ENCODE peak calls at places on chromosomes 13 and 19, in eight cellular contexts. F is retinal pigment epithelial cell, Y is fibroblast of lung, D is BE2C, C is kidney epithelial cell, B is lung, S is ascending aorta, M is brain microvascular endothelial cell. N is an unnamed sample.

GRCh38 chr19:18507021-18507726 is 14.7 kb downstream of the ELL start:
- DNase-seq in C (no peak), B (no peak), Y (no peak), F (no peak), S (no peak), D (no peak), M (no peak), N (no peak)

GRCh38 chr19:17784201-17785008 is 10.5 kb upstream of the B3GNT3 start:
- DNase-seq in B (peak), C (no peak), M (peak), S (peak), F (no peak), Y (peak), D (peak), N (no peak)

GRCh38 chr19:30163663-30164062 is 208.5 kb upstream of the ZNF536 start:
- DNase-seq in F (no peak), S (peak), C (no peak), B (no peak), Y (no peak), D (no peak), M (no peak), N (no peak)

GRCh38 chr19:35524181-35524838 is 3.8 kb downstream of the SBSN start:
- DNase-seq in S (no peak), Y (no peak), C (no peak), B (no peak), D (no peak), F (no peak), M (no peak), N (no peak)

GRCh38 chr13:46655727-46656180 is 102.8 kb downstream of the LRCH1 start:
- DNase-seq in M (no peak), Y (peak), C (no peak), F (no peak), D (no peak), S (no peak), B (no peak), N (no peak)

GRCh38 chr13:112746044-112746443 is 56.2 kb downstream of the ATP11A start:
- DNase-seq in D (no peak), B (no peak), F (no peak), Y (no peak), C (no peak), S (no peak), M (no peak), N (no peak)

GRCh38 chr19:41297628-41298326 is 12.2 kb upstream of the CCDC97 start:
- DNase-seq in B (no peak), D (no peak), C (no peak), M (no peak), S (no peak), F (no peak), Y (no peak), N (no peak)

GRCh38 chr13:102800145-102801041 is 1.5 kb downstream of the BIVM start:
- DNase-seq in B (peak), S (peak), F (no peak), D (peak), C (no peak), Y (peak), M (peak), N (no peak)

GRCh38 chr19:38670921-38671398 is 23.5 kb downstream of the ACTN4 start:
- DNase-seq in F (no peak), M (no peak), D (no peak), S (no peak), B (no peak), Y (no peak), C (no peak), N (no peak)

GRCh38 chr13:112770504-112770903 is 80.7 kb downstream of the ATP11A start:
- DNase-seq in F (no peak), B (no peak), D (no peak), S (no peak), C (no peak), Y (no peak), M (no peak), N (no peak)

GRCh38 chr13:114100446-114101320 is 31.7 kb downstream of the RASA3 start:
- DNase-seq in B (no peak), Y (peak), D (no peak), S (peak), F (no peak), C (no peak), M (no peak), N (no peak)

GRCh38 chr19:55474269-55475265 is 1.9 kb upstream of the ZNF628 start:
- DNase-seq in B (no peak), D (no peak), C (peak), F (peak), S (no peak), M (no peak), Y (no peak), N (no peak)

GRCh38 chr13:51814825-51815650 is 11.1 kb upstream of the DHRS12 start:
- DNase-seq in D (peak), Y (peak), M (peak), C (no peak), S (peak), B (peak), F (no peak), N (no peak)

GRCh38 chr19:31166206-31166605 is 183.0 kb downstream of the TSHZ3 start:
- DNase-seq in M (no peak), B (no peak), F (no peak), C (no peak), S (no peak), Y (no peak), D (no peak), N (no peak)

GRCh38 chr19:52566588-52566987 is 3.5 kb upstream of the ZNF701 start:
- DNase-seq in D (no peak), Y (peak), B (no peak), S (no peak), M (no peak), F (no peak), C (no peak), N (no peak)

GRCh38 chr13:23433171-23434153 is at the start of gene SACS:
- DNase-seq in F (no peak), M (peak), B (no peak), S (no peak), D (peak), C (no peak), Y (peak), N (no peak)

GRCh38 chr19:7840629-7841028 is 10.6 kb downstream of the EVI5L start:
- DNase-seq in D (no peak), M (no peak), C (no peak), Y (no peak), B (no peak), F (no peak), S (no peak), N (no peak)

GRCh38 chr19:54190942-54191670 is at the start of gene TSEN34:
- DNase-seq in Y (peak), M (peak), B (peak), D (peak), S (peak), C (no peak), F (no peak), N (no peak)

GRCh38 chr19:30449673-30450072 is 77.5 kb downstream of the ZNF536 start:
- DNase-seq in S (no peak), M (no peak), Y (no peak), C (no peak), F (no peak), D (no peak), B (no peak), N (no peak)

GRCh38 chr13:99346328-99347070 is 39.3 kb upstream of the GPR183 start:
- DNase-seq in F (no peak), S (no peak), D (no peak), M (no peak), C (no peak), Y (no peak), B (no peak), N (no peak)

GRCh38 chr19:37778613-37779138 is 710 bp downstream of the ZNF573 start:
- DNase-seq in D (no peak), S (no peak), C (no peak), Y (peak), F (no peak), B (no peak), M (no peak), N (no peak)

GRCh38 chr13:24050292-24050711 is 110.2 kb upstream of the SPATA13 start:
- DNase-seq in D (no peak), S (no peak), B (peak), C (no peak), Y (peak), M (peak), F (no peak), N (no peak)

GRCh38 chr19:33394006-33394722 is 20.7 kb downstream of the CEBPG start:
- DNase-seq in M (peak), B (peak), F (no peak), C (no peak), D (peak), Y (peak), S (peak), N (peak)

GRCh38 chr13:113182046-113182445 is 23.6 kb downstream of the PROZ start:
- DNase-seq in F (no peak), C (no peak), M (peak), S (no peak), D (no peak), Y (peak), B (no peak), N (no peak)

GRCh38 chr13:93262729-93263128 is 36.1 kb downstream of the GPC6 start:
- DNase-seq in S (no peak), M (peak), C (peak), F (no peak), D (no peak), B (no peak), Y (peak), N (no peak)

GRCh38 chr13:77698211-77699058 is 948 bp downstream of the SLAIN1 start:
- DNase-seq in C (no peak), F (no peak), M (no peak), D (peak), Y (peak), S (peak), B (peak), N (no peak)

GRCh38 chr13:85501616-85502015 is 297.6 kb downstream of the SLITRK6 start:
- DNase-seq in S (no peak), B (no peak), D (no peak), C (no peak), Y (no peak), F (no peak), M (no peak), N (no peak)

GRCh38 chr13:41054919-41055619 is 6.2 kb upstream of the WBP4 start:
- DNase-seq in F (no peak), C (no peak), D (no peak), B (no peak), Y (no peak), M (no peak), S (no peak), N (no peak)

GRCh38 chr19:17090501-17091074 is 15.0 kb downstream of the MYO9B start:
- DNase-seq in M (peak), F (no peak), C (no peak), D (no peak), B (no peak), Y (no peak), S (no peak), N (no peak)

GRCh38 chr13:86655561-86655960 is 856.3 kb upstream of the SLITRK6 start:
- DNase-seq in Y (no peak), C (no peak), S (no peak), M (no peak), D (no peak), F (no peak), B (no peak), N (no peak)

GRCh38 chr13:46639033-46639981 is 86.3 kb downstream of the LRCH1 start:
- DNase-seq in Y (no peak), C (peak), M (no peak), D (no peak), F (no peak), B (no peak), S (no peak), N (no peak)

GRCh38 chr13:46666727-46667456 is 113.9 kb downstream of the LRCH1 start:
- DNase-seq in Y (no peak), S (no peak), B (no peak), D (peak), C (no peak), F (no peak), M (no peak), N (no peak)

GRCh38 chr19:18100710-18101109 is 3.1 kb downstream of the MAST3 start:
- DNase-seq in C (no peak), B (no peak), F (no peak), S (no peak), Y (no peak), D (no peak), M (no peak), N (no peak)

GRCh38 chr13:95497307-95497943 is 55.1 kb upstream of the CLDN10 start:
- DNase-seq in C (no peak), B (no peak), Y (no peak), D (no peak), M (no peak), F (no peak), S (no peak), N (no peak)

GRCh38 chr13:42396901-42397670 is 125.1 kb downstream of the AKAP11 start:
- DNase-seq in B (no peak), S (no peak), Y (no peak), F (no peak), M (no peak), D (no peak), C (no peak), N (no peak)

GRCh38 chr13:26052136-26052736 is 420 bp upstream of the SHISA2 start:
- DNase-seq in Y (no peak), B (peak), S (no peak), C (no peak), F (no peak), D (no peak), M (no peak), N (no peak)

GRCh38 chr13:52459668-52460067 is 4.4 kb downstream of the CKAP2 start:
- DNase-seq in Y (peak), C (no peak), M (peak), S (no peak), B (no peak), D (no peak), F (no peak), N (no peak)

GRCh38 chr13:95181586-95181985 is 119.7 kb downstream of the ABCC4 start:
- DNase-seq in S (no peak), Y (no peak), C (no peak), M (no peak), F (no peak), D (no peak), B (no peak), N (no peak)

GRCh38 chr13:46184277-46184699 is 2.3 kb upstream of the LCP1 start:
- DNase-seq in M (no peak), C (no peak), Y (no peak), D (peak), B (no peak), F (no peak), S (no peak), N (no peak)

GRCh38 chr19:49528211-49528771 is 488 bp downstream of the RCN3 start:
- DNase-seq in S (peak), B (no peak), D (no peak), M (peak), Y (no peak), F (no peak), C (no peak), N (no peak)
- H3K4me3 ChIP-seq in S (peak), B (no peak), D (peak), M (peak), Y (peak), F (peak), C (peak), N (peak)

GRCh38 chr19:5824791-5825577 is 14.5 kb downstream of the FUT6 start:
- DNase-seq in M (no peak), S (no peak), B (no peak), F (no peak), D (no peak), C (no peak), Y (no peak), N (no peak)

GRCh38 chr19:5820785-5821184 is 15.9 kb downstream of the NRTN start:
- DNase-seq in C (no peak), D (no peak), S (no peak), M (no peak), B (no peak), F (no peak), Y (no peak), N (no peak)

GRCh38 chr19:5822181-5822844 is 17.2 kb downstream of the FUT6 start:
- DNase-seq in C (no peak), B (no peak), S (no peak), Y (no peak), D (no peak), M (no peak), F (no peak), N (no peak)

GRCh38 chr19:5821521-5822180 is 16.8 kb downstream of the NRTN start:
- DNase-seq in F (no peak), C (no peak), Y (no peak), B (no peak), D (no peak), S (no peak), M (no peak), N (no peak)

DNA sequence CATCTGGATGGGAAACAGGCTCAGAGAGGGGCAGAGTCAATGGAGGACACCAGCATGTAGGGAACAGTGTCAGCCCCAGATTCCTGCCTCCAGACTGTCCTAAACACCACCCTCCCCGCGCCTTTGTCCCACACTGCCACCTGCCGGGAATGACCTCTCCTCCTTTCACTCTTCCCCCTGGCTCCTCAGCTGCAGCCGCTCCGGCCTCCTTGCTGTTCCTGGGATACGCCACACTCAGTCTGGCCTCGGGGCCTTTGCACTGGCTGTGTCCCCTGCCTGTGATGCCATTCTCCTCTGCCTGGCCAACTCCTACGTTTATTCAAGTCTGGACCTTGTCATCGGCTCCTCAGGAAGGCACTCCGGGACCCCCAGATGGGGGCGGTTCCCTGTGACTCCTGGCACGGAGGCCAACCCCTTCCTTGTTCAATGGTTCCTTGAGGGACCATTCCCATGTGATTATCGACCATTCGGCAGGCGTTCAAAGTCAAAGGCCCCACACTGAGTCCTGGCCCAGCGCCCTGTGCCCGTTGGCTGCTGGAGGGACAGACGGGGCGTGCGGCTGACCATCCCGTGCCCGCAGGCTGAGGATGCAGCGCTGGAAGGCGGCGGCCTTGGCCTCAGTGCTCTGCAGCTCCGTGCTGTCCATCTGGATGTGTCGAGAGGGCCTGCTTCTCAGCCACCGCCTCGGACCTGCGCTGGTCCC is 15.8 kb downstream of the FUT6 start:
- DNase-seq in B (no peak), D (peak), C (no peak), S (no peak), M (no peak), F (no peak), Y (no peak), N (no peak)
- TF ChIP-seq CTCF in B (no peak), D (peak), C (peak), S (no peak), M (peak), F (peak), Y (no peak), N (no peak)

DNA sequence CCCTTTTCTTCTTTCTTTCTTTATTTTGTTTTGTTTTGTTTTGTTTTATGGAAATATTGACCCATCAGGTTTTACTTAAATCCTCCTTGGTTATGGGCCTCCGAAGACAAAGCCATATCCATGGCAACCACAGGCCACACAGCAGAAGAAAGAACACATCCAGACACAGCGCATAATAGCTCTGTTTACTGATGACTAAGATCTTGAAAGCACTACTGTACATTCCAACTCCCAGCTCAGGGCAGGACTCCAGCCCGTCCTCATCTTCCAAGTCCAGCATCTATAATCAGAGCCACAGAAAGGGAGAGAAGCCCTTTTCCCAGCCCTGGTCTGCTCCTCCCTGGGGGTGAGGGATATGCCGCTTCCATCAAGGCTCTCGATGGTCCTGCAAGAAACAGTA is 84.3 kb downstream of the NUFIP1 start:
- DNase-seq in B (peak), M (peak), C (peak), Y (peak), S (peak), F (peak), D (no peak), N (peak)
- H3K4me3 ChIP-seq in B (no peak), M (no peak), C (no peak), Y (no peak), S (no peak), F (no peak), D (no peak), N (no peak)

DNA sequence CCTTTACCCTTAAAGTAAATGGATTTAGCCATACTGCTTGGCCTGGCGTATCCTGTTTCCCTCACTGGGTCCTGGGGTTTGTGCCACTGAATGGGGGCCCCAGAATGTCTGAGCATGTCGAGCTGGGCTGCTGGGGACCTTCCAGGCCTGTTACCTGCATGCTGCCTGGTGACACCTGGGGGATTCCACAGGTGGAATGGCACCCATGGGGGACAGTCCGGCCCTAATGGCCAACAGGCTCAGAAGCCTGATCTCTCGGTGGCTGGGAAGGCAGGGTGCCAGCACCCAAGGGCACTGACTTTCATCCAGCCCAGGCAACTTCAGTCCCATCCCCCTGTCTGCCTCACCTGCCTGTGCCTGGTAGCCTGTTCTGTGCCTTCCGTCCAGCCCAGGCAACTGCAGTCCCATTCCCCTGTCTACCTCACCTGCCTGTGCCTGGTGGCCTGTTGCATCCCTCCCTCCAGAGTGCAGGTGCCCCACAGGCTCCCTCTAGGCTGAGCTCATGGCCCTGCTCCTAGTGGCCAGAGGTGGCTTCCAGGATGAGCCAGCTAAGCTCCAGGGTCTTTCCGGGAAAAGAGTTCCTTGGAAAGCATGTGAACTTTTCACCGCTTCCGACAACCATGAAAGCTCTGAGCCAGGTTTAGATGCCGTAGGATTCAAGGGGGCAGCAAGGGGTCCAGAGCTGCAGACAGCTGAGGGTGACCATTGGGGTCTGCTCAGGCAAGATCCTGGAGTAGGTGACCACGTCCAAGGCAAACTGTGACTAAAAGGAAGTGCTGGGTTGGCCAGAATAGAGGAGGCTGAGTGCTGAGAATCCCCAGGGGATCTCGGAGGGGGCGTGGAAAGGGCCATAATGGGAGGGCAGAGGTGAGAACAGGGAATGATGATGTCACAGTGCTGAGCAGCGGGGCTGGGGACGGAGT is 30.3 kb upstream of the ZNF492 start:
- DNase-seq in S (peak), Y (no peak), F (no peak), C (no peak), B (no peak), M (no peak), D (no peak), N (no peak)
- TF ChIP-seq CTCF in S (no peak), Y (no peak), F (no peak), C (no peak), B (no peak), M (no peak), D (no peak), N (no peak)